ENCODE peak calls at places on chromosomes 3 and 15, in six cellular contexts. V is stimulated activated CD8-positive, alpha-beta memory T cell treated with anti-CD3 and anti-CD28 coated beads, Interleukin-2, amount 100 ng/mL, for 1 hour; Q is T-helper 1 cell; W is keratinocyte; B is NCI-H1105 treated with DMSO at 0.1 percent for 48 hours; E is kidney tubule cell. C is an unnamed sample.
A peak's percentile ranks its signal among the peaks of the same experiment; 100 is the strongest.

GRCh38 chr15:35117508-35118280 is 32.6 kb upstream of the NANOGP8 start:
- DNase-seq in W (no peak), E (no peak), Q (no peak), B (no peak), V (no peak), C (no peak)

GRCh38 chr15:101349497-101349951 is 54.5 kb upstream of the SNRPA1 start:
- DNase-seq in B (no peak), E (no peak), Q (no peak), W (no peak), V (no peak), C (no peak)

GRCh38 chr15:75195766-75196241 is 5.9 kb upstream of the C15orf39 start:
- DNase-seq in E (no peak), Q (no peak), B (peak; percentile 60), W (no peak), V (no peak), C (no peak)

GRCh38 chr3:126128504-126129407 is 44.8 kb upstream of the SLC41A3 start:
- DNase-seq in V (no peak), E (no peak), W (no peak), B (no peak), Q (no peak), C (no peak)

GRCh38 chr3:120554727-120555660 is 41.1 kb upstream of the NDUFB4 start:
- DNase-seq in Q (no peak), B (no peak), E (no peak), W (no peak), V (no peak), C (peak; percentile 24)

GRCh38 chr3:101303089-101303731 is 17.2 kb downstream of the IMPG2 start:
- DNase-seq in V (no peak), Q (peak; percentile 4), B (no peak), E (no peak), W (no peak), C (no peak)

GRCh38 chr3:46449755-46450552 is 14.8 kb downstream of the LTF start:
- DNase-seq in B (no peak), V (no peak), W (no peak), E (no peak), Q (no peak), C (no peak)

GRCh38 chr3:10669490-10670048 is 146.5 kb upstream of the SLC6A11 start:
- DNase-seq in Q (no peak), B (no peak), W (no peak), V (no peak), E (no peak), C (no peak)

GRCh38 chr3:49165771-49166751 is at the start of gene CCDC71:
- DNase-seq in B (peak; percentile 40), E (peak; percentile 72), W (no peak), V (peak; percentile 47), Q (peak; percentile 84), C (peak; percentile 61)

GRCh38 chr3:192229866-192230265 is 497.5 kb downstream of the FGF12 start:
- DNase-seq in B (no peak), Q (no peak), V (no peak), W (no peak), E (no peak), C (no peak)

GRCh38 chr15:99472416-99473145 is 93.2 kb upstream of the MEF2A start:
- DNase-seq in W (no peak), Q (no peak), V (no peak), E (no peak), B (no peak), C (no peak)

GRCh38 chr3:15405448-15406050 is 21.8 kb downstream of the METTL6 start:
- DNase-seq in E (peak; percentile 59), W (no peak), V (no peak), Q (peak; percentile 63), B (peak; percentile 42), C (no peak)

GRCh38 chr3:141128126-141128777 is 77.1 kb downstream of the SPSB4 start:
- DNase-seq in V (no peak), E (no peak), B (no peak), Q (no peak), W (no peak), C (no peak)

C was measured in occipital lobe.